ENCODE peak calls at places on chromosome 10, in five cellular contexts. R is foreskin fibroblast, M is HL-60, J is A549, K is NB4. Q is an unnamed sample.

GRCh38 chr10:117413928-117414618 is 38.8 kb upstream of the PDZD8 start:
- DNase-seq in R (peak; percentile 85), M (no peak), J (peak; percentile 71), K (no peak), Q (peak; percentile 23)

GRCh38 chr10:24463683-24464426 is 254.9 kb downstream of the KIAA1217 start:
- DNase-seq in R (no peak), M (no peak), J (peak; percentile 16), K (peak; percentile 79), Q (peak; percentile 95)

GRCh38 chr10:52755297-52756062 is 17.1 kb downstream of the MBL2 start:
- DNase-seq in R (peak; percentile 48), M (peak; percentile 66), J (no peak), K (peak; percentile 94), Q (peak; percentile 35)

GRCh38 chr10:102327641-102328040 is 67.9 kb upstream of the NFKB2 start:
- DNase-seq in R (no peak), M (no peak), J (no peak), K (no peak), Q (no peak)

GRCh38 chr10:104318810-104319684 is 19.2 kb downstream of the ITPRIP start:
- DNase-seq in R (no peak), M (no peak), J (no peak), K (no peak), Q (no peak)

GRCh38 chr10:110414563-110415309 is 83.0 kb upstream of the DUSP5 start:
- DNase-seq in R (no peak), M (peak; percentile 85), J (peak; percentile 92), K (peak; percentile 97), Q (peak; percentile 58)

GRCh38 chr10:11328264-11329054 is 283.0 kb downstream of the USP6NL start:
- DNase-seq in R (peak; percentile 37), M (peak; percentile 26), J (no peak), K (peak; percentile 68), Q (no peak)

GRCh38 chr10:132178046-132178445 is 8.7 kb upstream of the DPYSL4 start:
- DNase-seq in R (no peak), M (no peak), J (no peak), K (no peak), Q (no peak)

GRCh38 chr10:44569193-44570091 is 184.5 kb upstream of the CXCL12 start:
- DNase-seq in R (peak; percentile 85), M (no peak), J (no peak), K (no peak), Q (peak; percentile 95)

GRCh38 chr10:101136708-101137121 is 5.6 kb downstream of the TLX1 start:
- DNase-seq in R (no peak), M (no peak), J (no peak), K (no peak), Q (no peak)

GRCh38 chr10:60964257-60965235 is 20.6 kb upstream of the RHOBTB1 start:
- DNase-seq in R (peak; percentile 65), M (peak; percentile 47), J (peak; percentile 83), K (peak; percentile 61), Q (peak; percentile 85)

GRCh38 chr10:42428534-42428933 is 209.8 kb downstream of the ZNF33B start:
- DNase-seq in R (peak; percentile 7), M (no peak), J (no peak), K (peak; percentile 14), Q (peak; percentile 4)

GRCh38 chr10:23439452-23439919 is 611 bp downstream of the OTUD1 start:
- DNase-seq in R (peak; percentile 7), M (no peak), J (no peak), K (peak; percentile 30), Q (no peak)

GRCh38 chr10:97499561-97500296 is 1.0 kb downstream of the UBTD1 start:
- DNase-seq in R (peak; percentile 76), M (peak; percentile 58), J (no peak), K (peak; percentile 80), Q (peak; percentile 59)

GRCh38 chr10:77943086-77943901 is 16.7 kb upstream of the DLG5 start:
- DNase-seq in R (peak; percentile 70), M (no peak), J (peak; percentile 43), K (peak; percentile 31), Q (peak; percentile 59)

DNA sequence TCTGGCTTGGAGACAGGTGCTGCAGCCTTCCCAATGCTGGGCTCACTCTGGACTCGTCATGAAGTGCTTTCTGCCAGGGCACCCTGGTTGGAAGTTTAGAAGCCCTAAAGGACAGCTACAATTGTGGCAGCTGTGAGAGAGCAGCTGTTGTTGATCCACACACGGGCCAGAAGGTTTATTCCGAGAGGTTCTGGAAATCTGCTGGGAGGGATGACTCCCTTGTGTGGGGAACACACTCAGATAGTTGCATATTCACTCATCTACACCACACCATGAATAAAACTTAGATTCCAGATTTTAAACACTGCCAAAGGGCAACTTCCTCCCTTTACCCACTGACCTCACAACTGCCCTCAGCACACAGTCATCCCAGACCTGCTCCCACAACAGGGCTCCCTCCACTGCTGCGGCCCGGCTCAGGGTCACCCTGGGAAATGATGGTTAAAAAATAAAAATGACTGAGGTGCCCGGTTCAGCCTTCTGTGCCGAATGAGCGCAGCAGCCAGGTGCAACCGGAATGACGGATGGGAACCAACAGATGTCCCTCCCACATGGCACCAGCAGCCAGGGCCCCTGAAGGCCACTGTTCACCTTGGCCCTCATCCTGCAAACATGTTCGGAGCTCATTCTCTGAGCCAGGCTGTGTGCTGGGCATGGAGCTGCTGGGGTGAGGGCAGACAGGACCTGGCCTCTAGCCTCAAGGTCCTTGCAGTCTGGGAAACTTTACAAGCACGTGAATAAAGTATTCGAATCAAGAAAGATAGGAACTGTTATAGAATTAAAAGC is 40.2 kb downstream of the ASB13 start:
- DNase-seq in R (no peak), M (no peak), J (no peak), K (no peak), Q (no peak)
- TF ChIP-seq CTCF in R (no peak), M (no peak), J (no peak), K (no peak), Q (no peak)

DNA sequence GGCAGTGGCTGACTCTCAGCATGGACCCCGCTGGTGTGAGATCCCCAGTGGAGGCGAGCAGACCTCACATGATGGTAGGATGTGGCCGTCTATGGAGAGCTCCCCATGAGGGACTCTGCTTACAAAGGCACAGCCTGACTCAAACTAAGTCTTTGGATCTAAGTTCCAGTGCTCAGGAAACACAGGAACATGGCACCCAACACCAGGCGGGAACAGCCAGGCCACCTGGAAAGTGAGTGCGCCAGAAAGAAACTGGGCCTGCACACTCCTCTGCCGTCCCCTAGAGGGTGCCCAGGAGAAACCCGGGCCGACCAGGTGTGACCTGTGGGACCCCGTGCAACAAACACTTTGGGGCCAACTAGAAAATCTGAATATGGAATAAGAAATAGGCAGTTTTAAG is 10.0 kb downstream of the PITRM1 start:
- DNase-seq in R (no peak), M (no peak), J (no peak), K (no peak), Q (no peak)
- TF ChIP-seq CTCF in R (no peak), M (no peak), J (no peak), K (peak; percentile 17), Q (peak; percentile 36)

DNA sequence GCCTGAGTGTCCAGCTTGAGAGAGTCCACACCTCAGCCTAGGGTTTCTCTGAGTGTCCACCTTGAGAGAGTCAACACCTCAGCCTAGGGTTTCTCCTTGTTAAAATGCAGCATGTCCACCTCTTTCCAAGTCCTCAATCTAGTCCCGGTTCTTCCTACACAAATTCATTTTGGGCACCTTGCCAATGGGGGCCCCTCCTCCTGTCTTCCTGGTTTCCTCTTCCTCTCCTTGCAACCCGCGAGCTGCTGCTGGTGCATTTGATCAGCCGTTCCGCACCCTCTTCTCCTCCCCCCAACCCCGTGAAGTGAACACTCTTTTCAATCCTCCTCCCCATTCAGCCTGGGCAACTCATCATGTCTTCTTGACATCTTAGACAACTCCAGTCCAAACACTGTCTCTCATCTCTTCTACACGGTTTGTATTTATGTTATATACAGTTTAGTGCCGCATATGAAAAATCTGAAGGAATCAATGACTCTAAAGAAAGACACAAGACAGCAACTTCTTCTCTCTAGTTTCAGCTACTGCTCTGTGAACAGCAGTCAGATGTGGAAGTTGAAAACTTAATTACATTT is 178.3 kb upstream of the PITRM1 start:
- DNase-seq in R (no peak), M (no peak), J (no peak), K (no peak), Q (no peak)
- TF ChIP-seq CTCF in R (no peak), M (no peak), J (no peak), K (no peak), Q (no peak)

GRCh38 chr10:29119374-29119773 is 169.5 kb upstream of the LYZL1 start:
- DNase-seq in R (no peak), M (peak; percentile 40), J (peak; percentile 30), K (peak; percentile 54), Q (no peak)
- TF ChIP-seq CTCF in R (peak; percentile 30), M (no peak), J (peak; percentile 20), K (peak; percentile 74), Q (peak; percentile 71)

GRCh38 chr10:31927597-31928530 is 767 bp downstream of the ARHGAP12 start:
- DNase-seq in R (peak; percentile 38), M (peak; percentile 21), J (peak; percentile 77), K (peak; percentile 80), Q (peak; percentile 43)
- TF ChIP-seq CTCF in R (peak; percentile 50), M (no peak), J (peak; percentile 12), K (no peak), Q (peak; percentile 58)

Q was measured in HFFc6.